ENCODE peak calls at places on chromosomes 1 and 21, in four cellular contexts. D is ovary, X is thoracic aorta, M is substantia nigra. B is an unnamed sample.

GRCh38 chr1:193040011-193040410 is 19.1 kb downstream of the UCHL5 start:
- DNase-seq in M (no peak), D (no peak), X (no peak), B (no peak)

GRCh38 chr1:10856253-10856683 is 59.8 kb upstream of the CASZ1 start:
- DNase-seq in X (no peak), M (no peak), D (no peak), B (no peak)

GRCh38 chr21:16821588-16821987 is 691.3 kb upstream of the CXADR start:
- DNase-seq in D (no peak), M (no peak), X (no peak), B (no peak)

GRCh38 chr21:15022608-15023261 is 42.1 kb downstream of the NRIP1 start:
- DNase-seq in X (no peak), M (no peak), D (no peak), B (no peak)

GRCh38 chr1:227559499-227559898 is 3.9 kb upstream of the ZNF678 start:
- DNase-seq in D (no peak), X (no peak), M (no peak), B (no peak)

GRCh38 chr1:3981746-3982505 is 81.9 kb upstream of the C1orf174 start:
- DNase-seq in X (no peak), D (no peak), M (no peak), B (no peak)

GRCh38 chr1:231965615-231966014 is 339.0 kb downstream of the DISC1 start:
- DNase-seq in M (no peak), X (no peak), D (no peak), B (no peak)

GRCh38 chr1:21754583-21754982 is 28.4 kb downstream of the USP48 start:
- DNase-seq in X (no peak), M (no peak), D (no peak), B (no peak)

GRCh38 chr1:93635614-93636543 is 45.8 kb downstream of the BCAR3 start:
- DNase-seq in M (peak; percentile 75), X (no peak), D (no peak), B (no peak)

GRCh38 chr1:101071470-101071886 is 45.9 kb upstream of the DPH5 start:
- DNase-seq in M (no peak), X (no peak), D (no peak), B (no peak)

GRCh38 chr1:29236993-29237905 is 927 bp downstream of the PTPRU start:
- DNase-seq in M (no peak), X (peak; percentile 34), D (peak; percentile 54), B (no peak)

GRCh38 chr1:228366851-228367741 is 39.5 kb downstream of the TRIM11 start:
- DNase-seq in X (no peak), D (no peak), M (no peak), B (no peak)

GRCh38 chr1:172914517-172915144 is 136.1 kb downstream of the TNFSF18 start:
- DNase-seq in M (no peak), X (no peak), D (no peak), B (no peak)

GRCh38 chr1:202600432-202601041 is 109.7 kb downstream of the SYT2 start:
- DNase-seq in M (no peak), X (no peak), D (no peak), B (no peak)

GRCh38 chr1:5570931-5571330 is 421.3 kb downstream of the NPHP4 start:
- DNase-seq in X (no peak), D (no peak), M (no peak), B (peak; percentile 6)

GRCh38 chr1:24351918-24352637 is 32.9 kb downstream of the GRHL3 start:
- DNase-seq in D (no peak), X (no peak), M (no peak), B (no peak)

GRCh38 chr1:172460177-172460576 is 16.3 kb upstream of the PIGC start:
- DNase-seq in X (no peak), D (no peak), M (no peak), B (no peak)

GRCh38 chr1:152566681-152567080 is at the start of gene LCE3E:
- DNase-seq in M (no peak), D (no peak), X (no peak), B (peak; percentile 92)

GRCh38 chr1:64886877-64887276 is 79.5 kb downstream of the JAK1 start:
- DNase-seq in X (no peak), M (no peak), D (no peak), B (no peak)

GRCh38 chr1:34701326-34702129 is 53.3 kb upstream of the GJB5 start:
- DNase-seq in M (no peak), D (no peak), X (no peak), B (no peak)

GRCh38 chr1:26015358-26015757 is 6.2 kb upstream of the EXTL1 start:
- DNase-seq in M (no peak), X (no peak), D (no peak), B (no peak)

GRCh38 chr1:119053917-119054316 is 65.8 kb upstream of the TBX15 start:
- DNase-seq in X (no peak), M (no peak), D (no peak), B (no peak)

GRCh38 chr21:31490471-31490870 is 146.4 kb upstream of the TIAM1 start:
- DNase-seq in D (no peak), M (no peak), X (no peak), B (no peak)

GRCh38 chr1:232557096-232557495 is 72.8 kb downstream of the SIPA1L2 start:
- DNase-seq in X (no peak), M (no peak), D (no peak), B (no peak)

GRCh38 chr21:32538147-32538792 is 47.1 kb downstream of the TCP10L start:
- DNase-seq in D (no peak), M (no peak), X (no peak), B (no peak)

GRCh38 chr1:236111527-236112331 is 30.6 kb upstream of the GPR137B start:
- DNase-seq in D (no peak), M (no peak), X (no peak), B (no peak)

GRCh38 chr1:36253463-36253862 is 29.2 kb downstream of the THRAP3 start:
- DNase-seq in D (no peak), X (no peak), M (no peak), B (no peak)

GRCh38 chr1:98839840-98840239 is 164.8 kb downstream of the PLPPR5 start:
- DNase-seq in D (no peak), X (no peak), M (no peak), B (no peak)

GRCh38 chr1:98044071-98044697 is 123.3 kb upstream of the DPYD start:
- DNase-seq in X (no peak), D (no peak), M (no peak), B (no peak)

GRCh38 chr1:225446298-225446941 is 18.6 kb upstream of the LBR start:
- DNase-seq in X (no peak), D (no peak), M (no peak), B (no peak)
- H3K27ac ChIP-seq in X (no peak overlapping the region), D (peak overlapping the region; percentile 59), M (peak overlapping the region; percentile 69), B (peak overlapping the region; percentile 91)

GRCh38 chr1:68383092-68383491 is 66.7 kb downstream of the RPE65 start:
- DNase-seq in M (no peak), X (no peak), D (no peak), B (no peak)
- H3K27ac ChIP-seq in M (no peak overlapping the region), X (no peak overlapping the region), D (no peak overlapping the region), B (peak overlapping the region; percentile 93)

GRCh38 chr21:34889537-34890257 is 159.4 kb downstream of the RUNX1 start:
- DNase-seq in M (no peak), D (peak; percentile 68), X (no peak), B (no peak)

GRCh38 chr21:34889287-34889536 is 159.9 kb downstream of the RUNX1 start:
- DNase-seq in D (peak; percentile 42), M (no peak), X (no peak), B (no peak)

GRCh38 chr21:34888569-34889286 is 160.4 kb downstream of the RUNX1 start:
- DNase-seq in M (peak; percentile 37), D (peak; percentile 90), X (peak; percentile 87), B (peak; percentile 85)

GRCh38 chr21:34886554-34887385 is 162.3 kb downstream of the RUNX1 start:
- DNase-seq in D (peak; percentile 36), M (no peak), X (no peak), B (no peak)

DNA sequence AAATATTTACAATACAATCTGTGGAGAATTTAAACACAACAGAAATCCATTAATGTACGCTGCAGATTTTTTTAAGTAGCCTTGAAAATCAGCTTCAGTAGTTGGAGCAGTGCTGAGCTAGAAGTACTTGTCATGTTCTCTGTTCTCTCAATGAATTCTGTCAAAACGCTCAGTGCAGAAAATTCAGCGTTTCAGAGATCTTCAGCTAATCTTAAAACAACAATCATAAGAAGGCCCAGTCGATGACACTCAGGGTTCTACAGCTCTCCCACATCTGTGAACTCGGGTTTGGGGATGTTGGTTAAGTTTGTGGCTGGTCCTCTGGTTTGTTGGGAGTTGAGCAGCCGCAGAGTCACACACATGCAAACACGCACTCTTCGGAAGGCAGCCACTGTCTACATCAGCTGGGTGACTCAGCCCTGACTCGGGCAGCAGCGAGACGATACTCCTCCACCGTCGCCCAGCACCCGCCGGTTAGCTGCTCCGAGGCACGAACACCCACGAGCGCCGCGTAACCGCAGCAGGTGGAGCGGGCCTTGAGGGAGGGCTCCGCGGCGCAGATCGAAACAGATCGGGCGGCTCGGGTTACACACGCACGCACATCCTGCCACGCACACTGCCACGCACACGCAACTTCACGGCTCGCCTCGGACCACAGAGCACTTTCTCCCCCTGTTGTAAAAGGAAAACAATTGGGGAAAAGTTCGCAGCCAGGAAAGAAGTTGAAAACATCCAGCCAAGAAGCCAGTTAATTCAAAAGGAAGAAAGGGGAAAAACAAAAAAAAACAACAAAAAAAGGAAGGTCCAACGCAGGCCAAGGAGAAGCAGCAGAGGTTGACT is 161.2 kb downstream of the RUNX1 start:
- DNase-seq in X (peak; percentile 80), M (no peak), D (peak; percentile 65), B (peak; percentile 92)
- H3K27ac ChIP-seq in X (peak overlapping the region; percentile 76), M (peak overlapping the region; percentile 45), D (no peak overlapping the region), B (peak overlapping the region; percentile 97)

GRCh38 chr21:41345934-41346685 is 15.7 kb upstream of the MX2 start:
- DNase-seq in X (no peak), D (no peak), M (no peak), B (no peak)
- H3K27ac ChIP-seq in X (no peak overlapping the region), D (no peak overlapping the region), M (no peak overlapping the region), B (no peak overlapping the region)

DNA sequence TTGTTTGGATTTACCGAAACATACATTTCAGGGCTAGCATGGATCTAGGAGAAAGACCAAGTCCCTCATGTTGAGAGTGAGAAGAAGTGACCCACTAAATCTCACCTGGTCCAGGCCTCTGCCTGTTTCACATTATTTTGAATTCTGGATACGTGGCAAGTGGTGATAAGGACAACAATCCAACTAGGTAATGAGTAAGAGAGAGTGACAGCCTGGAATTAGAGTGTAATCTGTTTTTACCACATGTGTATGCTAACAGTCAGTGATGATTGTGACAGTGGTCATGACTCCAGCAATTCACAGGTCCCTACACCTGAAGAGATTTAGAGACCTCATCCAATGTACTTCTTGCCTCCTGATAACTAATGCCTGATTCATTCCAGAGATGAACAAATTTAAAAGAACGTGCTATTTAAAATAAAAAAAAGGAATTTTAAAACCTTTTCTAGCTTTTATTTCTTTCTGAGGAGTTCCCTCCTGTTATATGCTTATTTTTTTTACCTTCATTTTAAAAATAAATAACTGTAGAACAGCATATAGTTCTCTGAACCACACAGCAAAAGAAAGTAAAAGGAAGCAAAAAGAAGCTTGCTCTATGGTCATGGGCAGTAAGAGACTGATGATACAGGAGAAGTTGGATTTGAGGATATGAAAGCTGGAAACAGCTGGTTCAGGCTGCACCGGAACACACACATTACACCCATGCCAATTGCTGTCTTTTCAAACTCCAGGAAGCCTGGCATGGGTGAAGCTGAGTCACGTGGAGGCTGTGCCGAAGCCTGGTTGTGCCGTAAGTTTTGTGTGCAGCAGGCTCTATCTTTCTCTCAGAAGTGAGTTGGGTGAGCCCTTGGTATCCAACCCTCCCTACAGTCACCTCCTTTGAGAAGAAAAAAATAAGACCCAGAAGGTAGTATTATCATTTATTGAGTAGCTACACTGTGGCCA is 14.7 kb downstream of the C1orf116 start:
- DNase-seq in D (no peak), M (no peak), X (no peak), B (no peak)
- H3K27ac ChIP-seq in D (no peak overlapping the region), M (no peak overlapping the region), X (no peak overlapping the region), B (peak overlapping the region; percentile 99)

B was measured in epithelial cell of prostate.